ENCODE peak calls at places on chromosomes 5 and 9, in five cellular contexts. One of them, this sample, is unnamed.

GRCh38 chr9:97237311-97237786 is 70.1 kb upstream of the CCDC180 start:
- DNase-seq in kidney: no peak
- DNase-seq in heart left ventricle: no peak
- DNase-seq in hypothalamus: peak
- DNase-seq in lower lobe of right lung: no peak
- DNase-seq in this sample: no peak

GRCh38 chr5:140977003-140977402 is 10.7 kb downstream of the PCDHAC2 start:
- DNase-seq in kidney: no peak
- DNase-seq in heart left ventricle: no peak
- DNase-seq in hypothalamus: no peak
- DNase-seq in lower lobe of right lung: no peak
- DNase-seq in this sample: no peak

GRCh38 chr5:167049043-167049663 is 1242.3 kb upstream of the WWC1 start:
- DNase-seq in kidney: no peak
- DNase-seq in heart left ventricle: no peak
- DNase-seq in hypothalamus: no peak
- DNase-seq in lower lobe of right lung: no peak
- DNase-seq in this sample: peak

GRCh38 chr5:100909034-100909433 is 6.0 kb upstream of the ST8SIA4 start:
- DNase-seq in kidney: no peak
- DNase-seq in heart left ventricle: no peak
- DNase-seq in hypothalamus: no peak
- DNase-seq in lower lobe of right lung: no peak
- DNase-seq in this sample: no peak

GRCh38 chr5:137101544-137101943 is 397.6 kb downstream of the SPOCK1 start:
- DNase-seq in kidney: no peak
- DNase-seq in heart left ventricle: no peak
- DNase-seq in hypothalamus: no peak
- DNase-seq in lower lobe of right lung: no peak
- DNase-seq in this sample: no peak

GRCh38 chr5:10329808-10330481 is 22.2 kb upstream of the CMBL start:
- DNase-seq in kidney: no peak
- DNase-seq in heart left ventricle: peak
- DNase-seq in hypothalamus: no peak
- DNase-seq in lower lobe of right lung: no peak
- DNase-seq in this sample: peak

GRCh38 chr9:134619983-134620612 is 21.5 kb upstream of the COL5A1 start:
- DNase-seq in kidney: peak
- DNase-seq in heart left ventricle: peak
- DNase-seq in hypothalamus: no peak
- DNase-seq in lower lobe of right lung: peak
- DNase-seq in this sample: no peak

GRCh38 chr9:131394464-131395026 is 659 bp downstream of the PRRC2B start:
- DNase-seq in kidney: peak
- DNase-seq in heart left ventricle: peak
- DNase-seq in hypothalamus: no peak
- DNase-seq in lower lobe of right lung: peak
- DNase-seq in this sample: peak

GRCh38 chr9:116843863-116844620 is 156.9 kb downstream of the TRIM32 start:
- DNase-seq in kidney: no peak
- DNase-seq in heart left ventricle: no peak
- DNase-seq in hypothalamus: no peak
- DNase-seq in lower lobe of right lung: no peak
- DNase-seq in this sample: no peak

GRCh38 chr5:135930949-135931295 is 23.9 kb downstream of the LECT2 start:
- DNase-seq in kidney: no peak
- DNase-seq in heart left ventricle: no peak
- DNase-seq in hypothalamus: no peak
- DNase-seq in lower lobe of right lung: no peak
- DNase-seq in this sample: no peak

GRCh38 chr9:38391278-38392118 is 1.0 kb upstream of the ALDH1B1 start:
- DNase-seq in kidney: peak
- DNase-seq in heart left ventricle: no peak
- DNase-seq in hypothalamus: no peak
- DNase-seq in lower lobe of right lung: no peak
- DNase-seq in this sample: no peak

GRCh38 chr5:53712327-53712726 is 151.9 kb downstream of the NDUFS4 start:
- DNase-seq in kidney: peak
- DNase-seq in heart left ventricle: no peak
- DNase-seq in hypothalamus: no peak
- DNase-seq in lower lobe of right lung: no peak
- DNase-seq in this sample: no peak

GRCh38 chr5:61256474-61256873 is 75.6 kb upstream of the ZSWIM6 start:
- DNase-seq in kidney: peak
- DNase-seq in heart left ventricle: peak
- DNase-seq in hypothalamus: no peak
- DNase-seq in lower lobe of right lung: peak
- DNase-seq in this sample: peak

GRCh38 chr5:93599427-93600146 is 16.6 kb downstream of the NR2F1 start:
- DNase-seq in kidney: no peak
- DNase-seq in heart left ventricle: no peak
- DNase-seq in hypothalamus: no peak
- DNase-seq in lower lobe of right lung: no peak
- DNase-seq in this sample: no peak